ENCODE peak calls at places on chromosome 10, in four cellular contexts. R, D, O and Y are unnamed samples.

GRCh38 chr10:30056281-30056680 is 3.1 kb downstream of the JCAD start:
- DNase-seq in R (no peak), D (no peak), O (no peak), Y (no peak)

GRCh38 chr10:91782539-91782938 is 15.7 kb upstream of the TNKS2 start:
- DNase-seq in R (no peak), D (no peak), O (no peak), Y (no peak)

GRCh38 chr10:86391236-86391840 is 24.7 kb upstream of the GRID1 start:
- DNase-seq in R (no peak), D (no peak), O (no peak), Y (no peak)

GRCh38 chr10:83991986-83992753 is 147.1 kb upstream of the GHITM start:
- DNase-seq in R (no peak), D (peak), O (peak), Y (no peak)

GRCh38 chr10:90718185-90718584 is 139.7 kb downstream of the HTR7 start:
- DNase-seq in R (no peak), D (no peak), O (peak), Y (no peak)

GRCh38 chr10:102660891-102661613 is 16.8 kb downstream of the TRIM8 start:
- DNase-seq in R (peak), D (peak), O (no peak), Y (peak)

GRCh38 chr10:110414563-110415309 is 83.0 kb upstream of the DUSP5 start:
- DNase-seq in R (peak), D (peak), O (no peak), Y (peak)

GRCh38 chr10:106942035-106942662 is 222.4 kb downstream of the SORCS1 start:
- DNase-seq in R (no peak), D (no peak), O (no peak), Y (no peak)

GRCh38 chr10:87093461-87094372 is 926 bp downstream of the GLUD1 start:
- DNase-seq in R (peak), D (peak), O (peak), Y (peak)

GRCh38 chr10:84244651-84245270 is at the start of gene RGR:
- DNase-seq in R (no peak), D (no peak), O (no peak), Y (no peak)

GRCh38 chr10:43931308-43931930 is 282.7 kb upstream of the ZNF32 start:
- DNase-seq in R (no peak), D (no peak), O (no peak), Y (no peak)

GRCh38 chr10:91410638-91411367 is 659 bp downstream of the HECTD2 start:
- DNase-seq in R (no peak), D (peak), O (peak), Y (no peak)

GRCh38 chr10:63722537-63722936 is 201.3 kb downstream of the REEP3 start:
- DNase-seq in R (no peak), D (no peak), O (peak), Y (no peak)

GRCh38 chr10:101824736-101825135 is 6.5 kb upstream of the OGA start:
- DNase-seq in R (no peak), D (no peak), O (no peak), Y (no peak)

GRCh38 chr10:59628456-59628855 is 81.2 kb downstream of the SLC16A9 start:
- DNase-seq in R (no peak), D (no peak), O (peak), Y (no peak)

GRCh38 chr10:124231188-124232135 is 138.1 kb upstream of the CHST15 start:
- DNase-seq in R (no peak), D (peak), O (no peak), Y (peak)

GRCh38 chr10:72687035-72687434 is 4.9 kb upstream of the MCU start:
- DNase-seq in R (no peak), D (no peak), O (no peak), Y (no peak)

GRCh38 chr10:101217450-101218281 is 11.6 kb downstream of the LBX1 start:
- DNase-seq in R (no peak), D (peak), O (peak), Y (no peak)

GRCh38 chr10:52308251-52309031 is 5.6 kb upstream of the DKK1 start:
- DNase-seq in R (no peak), D (peak), O (peak), Y (peak)

GRCh38 chr10:51020175-51020574 is 54.1 kb upstream of the PRKG1 start:
- DNase-seq in R (no peak), D (no peak), O (no peak), Y (no peak)